ENCODE peak calls at places on chromosomes 16 and 17, in seven cellular contexts. J is lung, Q is aorta, M is PC-9, R is right lobe of liver, T is ascending aorta, Y is K562. S is an unnamed sample.

GRCh38 chr16:31876955-31877828 is 3.6 kb downstream of the ZNF267 start:
- DNase-seq in Q (no peak), T (no peak), J (no peak), R (no peak), Y (peak), M (no peak), S (no peak)

GRCh38 chr16:11297492-11298142 is 16.5 kb upstream of the PRM1 start:
- DNase-seq in Q (peak), M (peak), J (peak), R (peak), Y (peak), T (peak), S (peak)

GRCh38 chr17:57739402-57740224 is 5.5 kb downstream of the CCDC182 start:
- DNase-seq in M (no peak), J (no peak), Y (peak), T (no peak), R (no peak), Q (no peak), S (no peak)

GRCh38 chr17:81309140-81309858 is 14.2 kb upstream of the SLC38A10 start:
- DNase-seq in R (peak), T (peak), M (peak), Y (peak), J (peak), Q (peak), S (peak)

GRCh38 chr16:86862596-86862995 is 284.2 kb downstream of the FOXL1 start:
- DNase-seq in M (no peak), T (no peak), Y (no peak), J (no peak), R (no peak), Q (no peak), S (no peak)

GRCh38 chr17:48055531-48056245 is 7.5 kb downstream of the NFE2L1 start:
- DNase-seq in Q (no peak), T (no peak), M (peak), J (no peak), Y (peak), R (no peak), S (no peak)

GRCh38 chr16:69410285-69410990 is 14.0 kb upstream of the CYB5B start:
- DNase-seq in Q (no peak), J (no peak), R (no peak), T (peak), M (no peak), Y (no peak), S (no peak)

GRCh38 chr17:18981642-18982424 is 22.7 kb downstream of the FAM83G start:
- DNase-seq in J (no peak), Y (peak), M (peak), R (peak), T (no peak), Q (no peak), S (no peak)

GRCh38 chr17:75468779-75469373 is 12.4 kb downstream of the TMEM94 start:
- DNase-seq in Q (peak), R (no peak), M (no peak), Y (no peak), T (no peak), J (no peak), S (no peak)

GRCh38 chr16:66977341-66978113 is 10.9 kb upstream of the CES4A start:
- DNase-seq in J (peak), T (peak), Y (peak), M (peak), Q (peak), R (peak), S (peak)

GRCh38 chr17:40577611-40578065 is 12.4 kb upstream of the CCR7 start:
- DNase-seq in R (no peak), T (no peak), J (no peak), Y (no peak), Q (peak), M (no peak), S (no peak)

GRCh38 chr16:12461201-12461600 is 342.5 kb downstream of the CPPED1 start:
- DNase-seq in R (no peak), J (no peak), T (no peak), M (no peak), Y (no peak), Q (no peak), S (no peak)

GRCh38 chr17:9729034-9729650 is 62.2 kb downstream of the DHRS7C start:
- DNase-seq in M (peak), J (no peak), Y (peak), R (no peak), Q (no peak), T (no peak), S (peak)

GRCh38 chr16:66386629-66387622 is 20.4 kb downstream of the CDH5 start:
- DNase-seq in M (no peak), R (peak), J (no peak), Q (no peak), T (peak), Y (no peak), S (peak)

GRCh38 chr17:8267480-8268147 is 18.5 kb downstream of the PFAS start:
- DNase-seq in Y (no peak), Q (no peak), T (no peak), J (no peak), M (no peak), R (no peak), S (no peak)

GRCh38 chr17:1467898-1468492 is 12.0 kb upstream of the CRK start:
- DNase-seq in M (no peak), Y (no peak), J (peak), Q (no peak), T (peak), R (peak), S (no peak)

GRCh38 chr17:14304876-14305636 is 4.2 kb downstream of the HS3ST3B1 start:
- DNase-seq in Y (peak), M (no peak), R (no peak), J (peak), Q (no peak), T (no peak), S (no peak)

GRCh38 chr17:82065638-82066303 is at the start of gene DUS1L:
- DNase-seq in Y (peak), T (peak), J (peak), M (peak), Q (peak), R (no peak), S (peak)

GRCh38 chr16:84479716-84480450 is 24.6 kb downstream of the MEAK7 start:
- DNase-seq in M (no peak), Y (no peak), R (no peak), T (no peak), J (peak), Q (no peak), S (no peak)

GRCh38 chr16:27220527-27220926 is 17.2 kb downstream of the KDM8 start:
- DNase-seq in J (no peak), Y (no peak), M (no peak), T (no peak), Q (no peak), R (no peak), S (no peak)

GRCh38 chr17:29176500-29177351 is 3.5 kb downstream of the MYO18A start:
- DNase-seq in Q (no peak), M (peak), R (peak), Y (peak), J (peak), T (no peak), S (peak)

GRCh38 chr17:78124836-78125137 is 3.8 kb downstream of the TMC6 start:
- DNase-seq in J (no peak), M (no peak), R (no peak), Y (no peak), Q (no peak), T (no peak), S (no peak)
- H3K4me3 ChIP-seq in J (no peak), M (no peak), R (no peak), Y (no peak), Q (no peak), T (no peak), S (no peak)

DNA sequence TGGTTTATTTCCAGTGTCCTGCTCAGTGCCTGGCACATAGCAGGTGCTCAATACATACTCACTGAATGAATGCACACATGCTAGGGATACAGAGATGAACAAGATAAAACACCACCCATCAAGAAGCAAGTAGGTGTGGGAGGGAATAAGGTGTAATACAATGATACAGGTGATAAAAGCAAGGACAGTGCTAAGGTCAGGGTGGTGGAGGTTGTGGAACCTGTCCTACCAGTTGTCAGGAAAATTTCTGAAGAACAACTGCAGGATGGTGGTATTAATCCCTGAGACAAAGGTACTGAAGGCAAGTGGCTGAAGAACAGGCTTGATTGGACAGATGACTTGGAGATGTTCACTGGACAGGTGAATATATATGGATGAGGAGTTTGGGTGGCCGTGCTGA is 1.8 kb downstream of the KNOP1 start:
- DNase-seq in Y (no peak), M (peak), Q (no peak), R (no peak), T (no peak), J (no peak), S (no peak)
- H3K4me3 ChIP-seq in Y (peak), M (peak), Q (no peak), R (no peak), T (no peak), J (no peak), S (no peak)

GRCh38 chr17:79041723-79042420 is 17.9 kb downstream of the C1QTNF1 start:
- DNase-seq in T (no peak), Q (peak), J (no peak), Y (no peak), M (no peak), R (no peak), S (no peak)

GRCh38 chr17:79036609-79037008 is 12.6 kb downstream of the C1QTNF1 start:
- DNase-seq in Y (no peak), Q (peak), M (no peak), J (no peak), R (no peak), T (peak), S (no peak)

GRCh38 chr17:79038545-79039135 is 14.7 kb downstream of the C1QTNF1 start:
- DNase-seq in Y (no peak), M (no peak), R (no peak), J (no peak), T (peak), Q (peak), S (no peak)

GRCh38 chr17:79041041-79041570 is 17.1 kb downstream of the C1QTNF1 start:
- DNase-seq in Q (peak), T (no peak), M (no peak), R (no peak), J (no peak), Y (no peak), S (no peak)

DNA sequence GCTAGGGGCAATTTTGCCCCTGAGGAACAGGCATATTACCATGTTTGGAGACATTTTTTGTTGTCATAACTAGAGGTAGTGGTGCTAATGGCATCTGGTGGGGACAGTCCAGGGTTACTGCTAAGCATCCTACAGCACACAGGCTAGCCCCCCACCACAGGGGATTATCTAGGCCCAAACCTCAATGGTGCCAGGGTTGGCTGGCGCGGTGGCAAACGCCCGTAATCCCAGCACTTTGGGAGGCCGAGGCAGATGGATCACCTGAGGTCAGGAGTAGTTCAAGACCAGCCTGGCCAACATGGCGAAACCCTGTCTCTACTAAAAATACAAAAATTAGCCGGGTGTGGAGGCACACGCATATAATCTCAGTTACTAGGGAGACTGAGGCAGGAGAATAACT is 15.2 kb downstream of the C1QTNF1 start:
- DNase-seq in R (no peak), Y (no peak), T (peak), Q (peak), J (no peak), M (no peak), S (no peak)
- H3K4me3 ChIP-seq in R (no peak), Y (no peak), T (no peak), Q (no peak), J (no peak), M (no peak), S (no peak)

DNA sequence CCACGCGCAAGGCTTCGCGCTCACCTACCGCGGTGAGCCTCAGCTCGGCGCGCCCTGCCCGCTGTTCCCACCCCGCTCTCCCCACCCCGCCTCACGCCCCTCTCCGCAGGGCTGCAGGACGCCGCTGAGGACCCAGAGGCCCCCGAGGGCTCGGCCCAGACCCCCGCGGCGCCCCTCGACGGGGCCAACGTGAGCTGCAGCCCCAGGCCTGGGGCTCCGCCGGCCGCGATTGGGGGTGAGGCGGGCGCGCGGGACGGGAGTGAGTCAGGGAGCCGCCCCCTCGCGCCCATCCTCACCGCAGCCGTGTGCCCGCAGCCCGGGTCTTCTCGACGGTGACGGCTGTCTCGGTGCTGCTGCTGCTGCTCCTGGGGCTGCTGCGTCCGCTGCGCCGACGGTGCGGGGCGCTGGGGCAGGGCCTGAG is 1.9 kb upstream of the PAQR4 start:
- DNase-seq in J (no peak), T (no peak), Q (no peak), R (no peak), M (no peak), Y (no peak), S (no peak)
- H3K4me3 ChIP-seq in J (no peak), T (peak), Q (no peak), R (no peak), M (no peak), Y (no peak), S (peak)

DNA sequence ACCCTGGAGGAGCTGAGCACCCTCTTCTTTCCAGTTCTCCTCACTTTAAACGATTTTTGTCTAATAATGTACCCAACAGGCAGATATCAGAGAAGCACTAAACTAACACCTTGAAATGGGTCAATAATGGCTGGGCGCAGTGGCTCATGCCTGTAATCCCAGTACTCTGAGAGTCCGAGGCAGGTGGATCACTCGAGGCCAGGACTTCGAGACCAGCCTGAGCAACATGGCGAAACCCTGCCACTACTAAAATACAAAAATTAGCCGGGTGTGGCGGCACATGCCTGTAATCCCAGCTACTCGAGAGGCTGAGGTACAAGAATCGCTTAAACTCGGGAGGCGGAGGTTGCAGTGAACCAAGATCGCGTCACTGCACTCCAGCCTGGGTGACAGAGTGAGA is 57.4 kb downstream of the ZFHX3 start:
- DNase-seq in M (no peak), Y (no peak), Q (no peak), T (peak), R (no peak), J (no peak), S (no peak)
- H3K4me3 ChIP-seq in M (peak), Y (no peak), Q (no peak), T (peak), R (no peak), J (no peak), S (no peak)

GRCh38 chr16:1871974-1872635 is at the start of gene MEIOB:
- DNase-seq in Y (peak), R (no peak), Q (no peak), M (peak), T (no peak), J (peak), S (peak)
- H3K4me3 ChIP-seq in Y (peak), R (peak), Q (no peak), M (peak), T (peak), J (no peak), S (peak)

S was measured in testis.